ENCODE peak calls at places on chromosomes 6 and 20, in six cellular contexts. One of them, this sample, is unnamed.

GRCh38 chr6:3108746-3109414 is 9.6 kb upstream of the BPHL start:
- DNase-seq in aorta: no peak
- DNase-seq in right cardiac atrium: no peak
- DNase-seq in left ventricle myocardium inferior: no peak
- DNase-seq in effector memory CD4-positive, alpha-beta T cell: no peak
- DNase-seq in hepatocyte: peak; percentile 52
- DNase-seq in this sample: no peak

GRCh38 chr6:157798851-157799250 is 24.2 kb upstream of the SNX9 start:
- DNase-seq in left ventricle myocardium inferior: no peak
- DNase-seq in aorta: no peak
- DNase-seq in right cardiac atrium: no peak
- DNase-seq in effector memory CD4-positive, alpha-beta T cell: no peak
- DNase-seq in hepatocyte: no peak
- DNase-seq in this sample: no peak

GRCh38 chr20:32583581-32584045 is 1.5 kb downstream of the NOL4L start:
- DNase-seq in effector memory CD4-positive, alpha-beta T cell: peak; percentile 13
- DNase-seq in aorta: no peak
- DNase-seq in hepatocyte: peak; percentile 81
- DNase-seq in left ventricle myocardium inferior: no peak
- DNase-seq in right cardiac atrium: no peak
- DNase-seq in this sample: no peak

GRCh38 chr6:148445620-148446019 is 103.0 kb downstream of the SASH1 start:
- DNase-seq in left ventricle myocardium inferior: no peak
- DNase-seq in right cardiac atrium: no peak
- DNase-seq in aorta: no peak
- DNase-seq in effector memory CD4-positive, alpha-beta T cell: no peak
- DNase-seq in hepatocyte: no peak
- DNase-seq in this sample: no peak

GRCh38 chr20:58097943-58098342 is 130.5 kb downstream of the ANKRD60 start:
- DNase-seq in hepatocyte: no peak
- DNase-seq in aorta: no peak
- DNase-seq in left ventricle myocardium inferior: no peak
- DNase-seq in effector memory CD4-positive, alpha-beta T cell: no peak
- DNase-seq in right cardiac atrium: no peak
- DNase-seq in this sample: no peak

GRCh38 chr20:48204499-48204898 is 419.2 kb upstream of the SULF2 start:
- DNase-seq in effector memory CD4-positive, alpha-beta T cell: no peak
- DNase-seq in right cardiac atrium: no peak
- DNase-seq in hepatocyte: no peak
- DNase-seq in left ventricle myocardium inferior: no peak
- DNase-seq in aorta: no peak
- DNase-seq in this sample: no peak

GRCh38 chr6:46626228-46626909 is 26.2 kb downstream of the CYP39A1 start:
- DNase-seq in aorta: no peak
- DNase-seq in left ventricle myocardium inferior: no peak
- DNase-seq in effector memory CD4-positive, alpha-beta T cell: no peak
- DNase-seq in right cardiac atrium: no peak
- DNase-seq in hepatocyte: peak; percentile 24
- DNase-seq in this sample: no peak

GRCh38 chr20:48463916-48464315 is 363.9 kb downstream of the PREX1 start:
- DNase-seq in effector memory CD4-positive, alpha-beta T cell: no peak
- DNase-seq in aorta: no peak
- DNase-seq in right cardiac atrium: no peak
- DNase-seq in left ventricle myocardium inferior: no peak
- DNase-seq in hepatocyte: peak; percentile 56
- DNase-seq in this sample: peak; percentile 33

GRCh38 chr6:6795396-6795795 is 206.9 kb downstream of the LY86 start:
- DNase-seq in hepatocyte: no peak
- DNase-seq in left ventricle myocardium inferior: no peak
- DNase-seq in effector memory CD4-positive, alpha-beta T cell: no peak
- DNase-seq in aorta: no peak
- DNase-seq in right cardiac atrium: no peak
- DNase-seq in this sample: no peak

GRCh38 chr6:31727717-31728671 is 1.1 kb downstream of the DDAH2 start:
- DNase-seq in effector memory CD4-positive, alpha-beta T cell: no peak
- DNase-seq in right cardiac atrium: no peak
- DNase-seq in aorta: peak; percentile 59
- DNase-seq in hepatocyte: no peak
- DNase-seq in left ventricle myocardium inferior: no peak
- DNase-seq in this sample: peak; percentile 81

GRCh38 chr6:31729515-31729978 is 448 bp upstream of the DDAH2 start:
- DNase-seq in effector memory CD4-positive, alpha-beta T cell: peak; percentile 58
- DNase-seq in aorta: peak; percentile 96
- DNase-seq in right cardiac atrium: peak; percentile 93
- DNase-seq in hepatocyte: peak; percentile 93
- DNase-seq in left ventricle myocardium inferior: peak; percentile 94
- DNase-seq in this sample: peak; percentile 97

GRCh38 chr6:31728767-31729514 is at the start of gene DDAH2:
- DNase-seq in aorta: peak; percentile 63
- DNase-seq in right cardiac atrium: no peak
- DNase-seq in hepatocyte: peak; percentile 31
- DNase-seq in effector memory CD4-positive, alpha-beta T cell: no peak
- DNase-seq in left ventricle myocardium inferior: no peak
- DNase-seq in this sample: no peak

GRCh38 chr6:31725502-31726350 is 2.6 kb downstream of the MPIG6B start:
- DNase-seq in effector memory CD4-positive, alpha-beta T cell: no peak
- DNase-seq in right cardiac atrium: no peak
- DNase-seq in left ventricle myocardium inferior: no peak
- DNase-seq in aorta: no peak
- DNase-seq in hepatocyte: no peak
- DNase-seq in this sample: no peak

DNA sequence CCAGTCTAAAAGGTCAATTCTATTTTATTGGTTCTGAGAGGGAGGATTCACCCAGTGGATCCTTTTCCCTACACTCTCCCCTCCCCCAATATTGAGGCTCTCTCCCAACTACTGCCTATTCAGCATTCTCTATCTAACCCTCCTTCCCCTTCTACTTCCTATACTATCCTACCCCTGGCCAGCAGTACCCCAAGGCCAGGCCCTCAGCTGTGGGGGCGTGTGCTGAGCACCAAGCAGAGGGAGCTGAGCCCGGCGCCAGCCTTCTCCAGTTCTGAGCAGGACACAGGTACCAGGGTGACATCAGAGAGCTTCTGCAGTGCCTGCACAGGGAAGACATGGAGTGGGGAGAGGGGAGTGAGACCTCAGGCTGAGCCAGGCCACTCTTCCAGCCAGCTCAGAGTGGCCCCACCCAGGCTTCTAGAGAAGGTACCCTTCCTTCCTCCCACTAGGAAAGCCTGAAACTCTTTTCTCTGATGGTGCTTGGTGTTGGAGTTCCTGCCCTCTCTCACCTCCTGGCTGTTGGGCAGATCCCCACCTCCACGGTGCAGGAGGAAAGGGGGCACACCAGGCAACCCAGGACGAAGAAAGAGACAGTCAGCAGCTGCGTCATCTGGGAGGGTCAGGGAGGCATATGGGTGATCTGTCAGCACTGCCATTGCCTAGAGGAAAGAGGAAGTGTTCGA is 1.9 kb downstream of the DDAH2 start:
- DNase-seq in right cardiac atrium: no peak
- DNase-seq in left ventricle myocardium inferior: no peak
- DNase-seq in aorta: peak; percentile 75
- DNase-seq in hepatocyte: no peak
- DNase-seq in effector memory CD4-positive, alpha-beta T cell: no peak
- DNase-seq in this sample: peak; percentile 73
- H3K27me3 ChIP-seq in right cardiac atrium: no peaks in the 10 kb centered on the region
- H3K27me3 ChIP-seq in left ventricle myocardium inferior: no peaks in the 10 kb centered on the region
- H3K27me3 ChIP-seq in aorta: no peaks in the 10 kb centered on the region
- H3K27me3 ChIP-seq in hepatocyte: no peaks in the 10 kb centered on the region
- H3K27me3 ChIP-seq in effector memory CD4-positive, alpha-beta T cell: no peaks in the 10 kb centered on the region
- H3K27me3 ChIP-seq in this sample: no peaks in the 10 kb centered on the region

DNA sequence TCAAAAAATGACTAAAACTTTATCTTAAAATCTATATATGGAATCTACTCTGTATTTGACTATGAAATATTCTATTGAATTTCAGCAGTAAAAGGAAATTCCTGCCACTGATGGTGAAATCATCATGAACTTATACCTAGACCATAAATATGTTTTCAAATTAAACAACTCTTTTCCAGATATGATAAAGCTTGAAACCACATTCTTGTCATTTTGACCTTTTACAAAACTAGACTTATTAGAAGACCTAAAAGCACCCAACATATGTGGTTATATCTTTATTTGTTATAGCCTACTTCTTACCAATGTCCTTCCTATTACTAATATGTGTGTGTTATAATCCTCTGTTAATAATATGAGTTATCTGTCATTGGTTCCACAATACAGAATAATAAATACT is 35.3 kb downstream of the FRK start:
- DNase-seq in hepatocyte: no peak
- DNase-seq in right cardiac atrium: no peak
- DNase-seq in left ventricle myocardium inferior: no peak
- DNase-seq in effector memory CD4-positive, alpha-beta T cell: no peak
- DNase-seq in aorta: no peak
- DNase-seq in this sample: no peak
- H3K4me1 ChIP-seq in hepatocyte: no peaks in the 10 kb centered on the region
- H3K4me1 ChIP-seq in right cardiac atrium: no peaks in the 10 kb centered on the region
- H3K4me1 ChIP-seq in left ventricle myocardium inferior: no peaks in the 10 kb centered on the region
- H3K4me1 ChIP-seq in effector memory CD4-positive, alpha-beta T cell: no peaks in the 10 kb centered on the region
- H3K4me1 ChIP-seq in aorta: peaks cover 3% of the 10 kb centered on the region
- H3K4me1 ChIP-seq in this sample: no peaks in the 10 kb centered on the region

GRCh38 chr20:25073544-25073943 is 8.4 kb downstream of the VSX1 start:
- DNase-seq in left ventricle myocardium inferior: no peak
- DNase-seq in aorta: no peak
- DNase-seq in effector memory CD4-positive, alpha-beta T cell: no peak
- DNase-seq in hepatocyte: no peak
- DNase-seq in right cardiac atrium: no peak
- DNase-seq in this sample: no peak
- H3K27me3 ChIP-seq in left ventricle myocardium inferior: peaks cover 88% of the 10 kb centered on the region
- H3K27me3 ChIP-seq in aorta: no peaks in the 10 kb centered on the region
- H3K27me3 ChIP-seq in effector memory CD4-positive, alpha-beta T cell: peaks cover 12% of the 10 kb centered on the region
- H3K27me3 ChIP-seq in hepatocyte: peaks cover 81% of the 10 kb centered on the region
- H3K27me3 ChIP-seq in right cardiac atrium: no peaks in the 10 kb centered on the region
- H3K27me3 ChIP-seq in this sample: no peaks in the 10 kb centered on the region

DNA sequence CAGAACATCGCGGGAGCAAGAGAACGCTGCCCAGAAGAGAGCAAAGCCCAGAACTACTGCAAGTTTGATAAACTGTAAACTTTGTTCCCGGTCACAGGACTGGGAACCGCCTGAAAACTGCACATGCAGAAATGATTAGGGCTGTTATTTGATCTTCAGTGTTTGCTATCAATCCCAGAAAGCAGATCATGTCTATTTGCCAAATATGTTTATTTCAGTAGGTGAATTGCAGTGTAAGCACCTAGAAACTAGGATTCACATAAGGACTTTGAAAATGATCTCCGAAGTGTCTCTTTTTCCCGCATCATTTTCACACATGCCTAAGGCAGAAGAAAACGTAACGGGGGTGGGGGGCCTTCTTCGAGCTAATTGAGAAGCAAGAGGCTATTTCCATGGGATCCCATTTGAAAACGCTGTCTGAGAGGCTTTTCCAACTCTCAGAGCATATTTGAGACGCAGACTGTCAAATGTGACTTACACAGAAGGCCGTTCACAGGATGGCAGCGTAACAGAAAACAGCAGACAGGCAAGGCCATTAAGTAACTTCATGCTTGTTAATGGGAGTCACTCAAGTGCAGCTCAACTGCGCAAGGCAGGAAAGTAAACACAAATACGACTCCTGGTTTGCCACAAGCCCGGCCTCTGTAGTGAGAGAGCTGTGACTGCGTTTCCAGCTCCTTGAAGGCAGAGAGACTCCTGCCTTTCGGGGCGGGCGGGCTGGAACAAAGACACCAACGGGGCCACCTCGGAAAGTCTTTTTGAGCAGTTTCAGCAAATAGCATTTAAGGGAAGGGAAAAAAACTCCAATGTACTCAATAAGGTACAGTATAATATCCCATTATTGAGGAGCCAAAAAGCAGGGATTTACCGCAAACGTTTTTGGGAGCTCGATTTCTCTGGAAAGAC is 144.7 kb upstream of the ZNF217 start:
- DNase-seq in right cardiac atrium: peak; percentile 63
- DNase-seq in effector memory CD4-positive, alpha-beta T cell: no peak
- DNase-seq in left ventricle myocardium inferior: peak; percentile 54
- DNase-seq in aorta: no peak
- DNase-seq in hepatocyte: peak; percentile 92
- DNase-seq in this sample: no peak
- H3K4me1 ChIP-seq in right cardiac atrium: peaks cover 5% of the 10 kb centered on the region
- H3K4me1 ChIP-seq in effector memory CD4-positive, alpha-beta T cell: peaks cover 3% of the 10 kb centered on the region
- H3K4me1 ChIP-seq in left ventricle myocardium inferior: peaks cover 52% of the 10 kb centered on the region
- H3K4me1 ChIP-seq in aorta: no peaks in the 10 kb centered on the region
- H3K4me1 ChIP-seq in hepatocyte: peaks cover 63% of the 10 kb centered on the region
- H3K4me1 ChIP-seq in this sample: peaks cover 4% of the 10 kb centered on the region